ENCODE peak calls at places on chromosomes 5 and 9, in four cellular contexts. One of them, this sample, is unnamed.

GRCh38 chr5:151096001-151096373 is 15.2 kb upstream of the TNIP1 start:
- DNase-seq in tibial nerve: no peak
- DNase-seq in H9: no peak
- DNase-seq in testis: peak; percentile 62
- DNase-seq in this sample: no peak

GRCh38 chr5:16812448-16812847 is 123.6 kb downstream of the MYO10 start:
- DNase-seq in testis: no peak
- DNase-seq in H9: no peak
- DNase-seq in tibial nerve: no peak
- DNase-seq in this sample: no peak

GRCh38 chr5:133938932-133939331 is 29.5 kb downstream of the C5orf15 start:
- DNase-seq in H9: no peak
- DNase-seq in tibial nerve: no peak
- DNase-seq in testis: no peak
- DNase-seq in this sample: no peak

GRCh38 chr5:93585753-93586385 is 2.8 kb downstream of the NR2F1 start:
- DNase-seq in H9: no peak
- DNase-seq in tibial nerve: no peak
- DNase-seq in testis: no peak
- DNase-seq in this sample: no peak

GRCh38 chr5:172322028-172322965 is 38.7 kb upstream of the UBTD2 start:
- DNase-seq in testis: no peak
- DNase-seq in tibial nerve: no peak
- DNase-seq in H9: no peak
- DNase-seq in this sample: no peak

GRCh38 chr9:127224883-127225739 is 39.5 kb upstream of the GARNL3 start:
- DNase-seq in testis: peak; percentile 99
- DNase-seq in tibial nerve: peak; percentile 98
- DNase-seq in H9: peak; percentile 96
- DNase-seq in this sample: peak; percentile 99

GRCh38 chr9:95772320-95773060 is 103.0 kb upstream of the ERCC6L2 start:
- DNase-seq in tibial nerve: peak; percentile 37
- DNase-seq in testis: peak; percentile 79
- DNase-seq in H9: peak; percentile 68
- DNase-seq in this sample: peak; percentile 51

GRCh38 chr9:91164724-91165520 is 196.8 kb downstream of the AUH start:
- DNase-seq in H9: no peak
- DNase-seq in tibial nerve: no peak
- DNase-seq in testis: peak; percentile 41
- DNase-seq in this sample: peak; percentile 58

GRCh38 chr5:58898006-58898405 is 315.1 kb downstream of the RAB3C start:
- DNase-seq in H9: no peak
- DNase-seq in testis: no peak
- DNase-seq in tibial nerve: no peak
- DNase-seq in this sample: no peak

GRCh38 chr5:15959560-15960164 is 219.9 kb downstream of the MARCHF11 start:
- DNase-seq in testis: no peak
- DNase-seq in tibial nerve: no peak
- DNase-seq in H9: no peak
- DNase-seq in this sample: no peak

GRCh38 chr9:3736186-3736585 is 210.4 kb upstream of the RFX3 start:
- DNase-seq in H9: no peak
- DNase-seq in testis: no peak
- DNase-seq in tibial nerve: no peak
- DNase-seq in this sample: no peak

GRCh38 chr9:136029556-136029955 is 65.5 kb downstream of the NACC2 start:
- DNase-seq in testis: no peak
- DNase-seq in H9: no peak
- DNase-seq in tibial nerve: no peak
- DNase-seq in this sample: no peak

GRCh38 chr5:158910782-158911692 is 188.7 kb downstream of the EBF1 start:
- DNase-seq in testis: no peak
- DNase-seq in H9: no peak
- DNase-seq in tibial nerve: no peak
- DNase-seq in this sample: no peak

GRCh38 chr5:83577036-83577636 is 105.6 kb downstream of the VCAN start:
- DNase-seq in H9: no peak
- DNase-seq in testis: no peak
- DNase-seq in tibial nerve: no peak
- DNase-seq in this sample: no peak

GRCh38 chr9:10479172-10479571 is 133.6 kb downstream of the PTPRD start:
- DNase-seq in H9: no peak
- DNase-seq in testis: no peak
- DNase-seq in tibial nerve: no peak
- DNase-seq in this sample: no peak
- TF ChIP-seq CTCF in H9: peak; percentile 73
- TF ChIP-seq CTCF in testis: no peak
- TF ChIP-seq CTCF in tibial nerve: no peak
- TF ChIP-seq CTCF in this sample: peak; percentile 70

DNA sequence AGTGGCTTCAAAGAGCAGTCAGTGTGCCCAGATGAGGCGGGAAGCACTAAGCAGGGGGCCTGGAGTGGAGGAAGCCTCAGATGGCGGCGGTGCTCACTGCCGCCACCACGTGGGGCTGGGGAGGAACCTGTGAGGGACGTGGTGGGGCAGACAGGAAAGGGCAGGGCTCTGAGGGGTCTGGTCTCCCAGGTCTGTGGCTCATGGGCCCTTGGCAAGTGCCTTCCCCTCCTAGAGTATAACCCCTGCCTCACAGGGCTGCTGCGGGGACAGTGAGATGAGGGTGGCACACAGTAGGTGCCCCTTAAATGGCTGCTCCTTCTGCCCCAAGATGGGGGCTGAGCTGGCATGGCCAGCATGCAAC is 26.6 kb downstream of the NR5A1 start:
- DNase-seq in H9: peak; percentile 86
- DNase-seq in tibial nerve: no peak
- DNase-seq in testis: no peak
- DNase-seq in this sample: no peak
- TF ChIP-seq CTCF in H9: peak; percentile 74
- TF ChIP-seq CTCF in tibial nerve: no peak
- TF ChIP-seq CTCF in testis: no peak
- TF ChIP-seq CTCF in this sample: no peak

GRCh38 chr9:134687556-134687955 is 46.0 kb downstream of the COL5A1 start:
- DNase-seq in tibial nerve: no peak
- DNase-seq in testis: no peak
- DNase-seq in H9: no peak
- DNase-seq in this sample: no peak
- TF ChIP-seq CTCF in tibial nerve: no peak
- TF ChIP-seq CTCF in testis: no peak
- TF ChIP-seq CTCF in H9: no peak
- TF ChIP-seq CTCF in this sample: no peak

GRCh38 chr5:149759986-149760699 is 30.0 kb downstream of the PPARGC1B start:
- DNase-seq in testis: no peak
- DNase-seq in tibial nerve: no peak
- DNase-seq in H9: no peak
- DNase-seq in this sample: no peak
- TF ChIP-seq CTCF in testis: no peak
- TF ChIP-seq CTCF in tibial nerve: no peak
- TF ChIP-seq CTCF in H9: no peak
- TF ChIP-seq CTCF in this sample: no peak

GRCh38 chr5:7622498-7622897 is 226.6 kb downstream of the ADCY2 start:
- DNase-seq in tibial nerve: no peak
- DNase-seq in testis: no peak
- DNase-seq in H9: no peak
- DNase-seq in this sample: no peak
- TF ChIP-seq CTCF in tibial nerve: no peak
- TF ChIP-seq CTCF in testis: no peak
- TF ChIP-seq CTCF in H9: no peak
- TF ChIP-seq CTCF in this sample: no peak